ENCODE peak calls at places on chromosome 19, in four cellular contexts. One of them, this sample, is unnamed.
A peak's percentile ranks its signal among the peaks of the same experiment; 100 is the strongest.

GRCh38 chr19:42985588-42985987 is 40.7 kb downstream of the PSG11 start:
- DNase-seq in stimulated activated CD4-positive, alpha-beta T cell treated with anti-CD3 and anti-CD28 coated beads, TNF-alpha, amount 100 ng/mL, for 48 hours: no peak
- DNase-seq in psoas muscle: no peak
- DNase-seq in retinal pigment epithelial cell: no peak
- DNase-seq in this sample: no peak

GRCh38 chr19:4715529-4716221 is 8.0 kb downstream of the DPP9 start:
- DNase-seq in stimulated activated CD4-positive, alpha-beta T cell treated with anti-CD3 and anti-CD28 coated beads, TNF-alpha, amount 100 ng/mL, for 48 hours: no peak
- DNase-seq in psoas muscle: no peak
- DNase-seq in retinal pigment epithelial cell: no peak
- DNase-seq in this sample: no peak

GRCh38 chr19:4889034-4889825 is 13.5 kb downstream of the ARRDC5 start:
- DNase-seq in stimulated activated CD4-positive, alpha-beta T cell treated with anti-CD3 and anti-CD28 coated beads, TNF-alpha, amount 100 ng/mL, for 48 hours: no peak
- DNase-seq in psoas muscle: no peak
- DNase-seq in retinal pigment epithelial cell: no peak
- DNase-seq in this sample: no peak

GRCh38 chr19:46697142-46697960 is 19.6 kb downstream of the PRKD2 start:
- DNase-seq in stimulated activated CD4-positive, alpha-beta T cell treated with anti-CD3 and anti-CD28 coated beads, TNF-alpha, amount 100 ng/mL, for 48 hours: no peak
- DNase-seq in psoas muscle: peak; percentile 90
- DNase-seq in retinal pigment epithelial cell: peak; percentile 51
- DNase-seq in this sample: peak; percentile 68

GRCh38 chr19:35549174-35549788 is 3.9 kb downstream of the TMEM147 start:
- DNase-seq in stimulated activated CD4-positive, alpha-beta T cell treated with anti-CD3 and anti-CD28 coated beads, TNF-alpha, amount 100 ng/mL, for 48 hours: peak; percentile 63
- DNase-seq in psoas muscle: no peak
- DNase-seq in retinal pigment epithelial cell: no peak
- DNase-seq in this sample: peak; percentile 78

GRCh38 chr19:46206176-46206575 is 23.4 kb upstream of the IGFL1 start:
- DNase-seq in stimulated activated CD4-positive, alpha-beta T cell treated with anti-CD3 and anti-CD28 coated beads, TNF-alpha, amount 100 ng/mL, for 48 hours: no peak
- DNase-seq in psoas muscle: peak; percentile 31
- DNase-seq in retinal pigment epithelial cell: no peak
- DNase-seq in this sample: no peak

GRCh38 chr19:46951236-46951986 is 68.2 kb upstream of the NPAS1 start:
- DNase-seq in stimulated activated CD4-positive, alpha-beta T cell treated with anti-CD3 and anti-CD28 coated beads, TNF-alpha, amount 100 ng/mL, for 48 hours: no peak
- DNase-seq in psoas muscle: no peak
- DNase-seq in retinal pigment epithelial cell: no peak
- DNase-seq in this sample: no peak

GRCh38 chr19:1247747-1248453 is 483 bp upstream of the MIDN start:
- DNase-seq in stimulated activated CD4-positive, alpha-beta T cell treated with anti-CD3 and anti-CD28 coated beads, TNF-alpha, amount 100 ng/mL, for 48 hours: peak; percentile 71
- DNase-seq in psoas muscle: peak; percentile 91
- DNase-seq in retinal pigment epithelial cell: no peak
- DNase-seq in this sample: peak; percentile 58

GRCh38 chr19:6539514-6539913 is 8.7 kb downstream of the TNFSF9 start:
- DNase-seq in stimulated activated CD4-positive, alpha-beta T cell treated with anti-CD3 and anti-CD28 coated beads, TNF-alpha, amount 100 ng/mL, for 48 hours: no peak
- DNase-seq in psoas muscle: no peak
- DNase-seq in retinal pigment epithelial cell: no peak
- DNase-seq in this sample: no peak

GRCh38 chr19:51242881-51243280 is 8.0 kb upstream of the SIGLECL1 start:
- DNase-seq in stimulated activated CD4-positive, alpha-beta T cell treated with anti-CD3 and anti-CD28 coated beads, TNF-alpha, amount 100 ng/mL, for 48 hours: no peak
- DNase-seq in psoas muscle: no peak
- DNase-seq in retinal pigment epithelial cell: no peak
- DNase-seq in this sample: no peak

GRCh38 chr19:13011653-13012389 is 16.5 kb downstream of the NFIX start:
- DNase-seq in stimulated activated CD4-positive, alpha-beta T cell treated with anti-CD3 and anti-CD28 coated beads, TNF-alpha, amount 100 ng/mL, for 48 hours: no peak
- DNase-seq in psoas muscle: no peak
- DNase-seq in retinal pigment epithelial cell: no peak
- DNase-seq in this sample: no peak

GRCh38 chr19:33819875-33820781 is 23.5 kb downstream of the KCTD15 start:
- DNase-seq in stimulated activated CD4-positive, alpha-beta T cell treated with anti-CD3 and anti-CD28 coated beads, TNF-alpha, amount 100 ng/mL, for 48 hours: peak; percentile 48
- DNase-seq in psoas muscle: peak; percentile 82
- DNase-seq in retinal pigment epithelial cell: peak; percentile 62
- DNase-seq in this sample: peak; percentile 82

GRCh38 chr19:49856574-49857021 is 5.6 kb downstream of the PTOV1 start:
- DNase-seq in stimulated activated CD4-positive, alpha-beta T cell treated with anti-CD3 and anti-CD28 coated beads, TNF-alpha, amount 100 ng/mL, for 48 hours: no peak
- DNase-seq in psoas muscle: no peak
- DNase-seq in retinal pigment epithelial cell: no peak
- DNase-seq in this sample: no peak

GRCh38 chr19:18322318-18322758 is 538 bp downstream of the LSM4 start:
- DNase-seq in stimulated activated CD4-positive, alpha-beta T cell treated with anti-CD3 and anti-CD28 coated beads, TNF-alpha, amount 100 ng/mL, for 48 hours: peak; percentile 50
- DNase-seq in psoas muscle: peak; percentile 49
- DNase-seq in retinal pigment epithelial cell: peak; percentile 49
- DNase-seq in this sample: peak; percentile 80

GRCh38 chr19:1281270-1281894 is 4.3 kb upstream of the EFNA2 start:
- DNase-seq in stimulated activated CD4-positive, alpha-beta T cell treated with anti-CD3 and anti-CD28 coated beads, TNF-alpha, amount 100 ng/mL, for 48 hours: no peak
- DNase-seq in psoas muscle: no peak
- DNase-seq in retinal pigment epithelial cell: no peak
- DNase-seq in this sample: no peak

GRCh38 chr19:50639121-50640112 is at the start of gene SYT3:
- DNase-seq in stimulated activated CD4-positive, alpha-beta T cell treated with anti-CD3 and anti-CD28 coated beads, TNF-alpha, amount 100 ng/mL, for 48 hours: peak; percentile 18
- DNase-seq in psoas muscle: no peak
- DNase-seq in retinal pigment epithelial cell: no peak
- DNase-seq in this sample: peak; percentile 66

GRCh38 chr19:2613507-2614295 is 88.8 kb downstream of the GNG7 start:
- DNase-seq in stimulated activated CD4-positive, alpha-beta T cell treated with anti-CD3 and anti-CD28 coated beads, TNF-alpha, amount 100 ng/mL, for 48 hours: no peak
- DNase-seq in psoas muscle: no peak
- DNase-seq in retinal pigment epithelial cell: no peak
- DNase-seq in this sample: peak; percentile 60